ENCODE peak calls at places on chromosomes 1 and 21, in six cellular contexts. Y, U, T, Z, Q and P are unnamed samples. For H3K4me1, the result is how much of the 10 kb centered on the place peaks cover.

GRCh38 chr21:39313042-39313456 is 383 bp downstream of the BRWD1 start:
- DNase-seq in U (peak), Z (no peak), T (peak), Q (no peak), Y (no peak), P (peak)

GRCh38 chr1:77948841-77949424 is 29.9 kb downstream of the FUBP1 start:
- DNase-seq in Y (no peak), Z (peak), U (peak), Q (no peak), T (no peak), P (no peak)

GRCh38 chr1:178189814-178190213 is 95.9 kb downstream of the RASAL2 start:
- DNase-seq in Z (peak), Y (peak), Q (peak), T (peak), U (peak), P (no peak)

GRCh38 chr1:174028495-174028894 is 6.3 kb upstream of the RC3H1 start:
- DNase-seq in T (no peak), Z (no peak), Q (no peak), Y (no peak), U (no peak), P (no peak)

GRCh38 chr1:61337981-61338848 is 255.9 kb downstream of the NFIA start:
- DNase-seq in T (peak), U (peak), Y (no peak), Q (no peak), Z (peak), P (peak)

GRCh38 chr1:35326228-35326627 is 57.7 kb downstream of the ZMYM4 start:
- DNase-seq in Z (no peak), U (no peak), T (no peak), Q (no peak), Y (no peak), P (no peak)

GRCh38 chr1:22111115-22111514 is 31.8 kb downstream of the WNT4 start:
- DNase-seq in U (no peak), Y (no peak), Z (no peak), Q (no peak), T (no peak), P (no peak)

GRCh38 chr1:201876148-201876547 is 12.6 kb upstream of the SHISA4 start:
- DNase-seq in T (no peak), U (no peak), Q (no peak), Z (peak), Y (no peak), P (no peak)

GRCh38 chr21:30444204-30444603 is 4.1 kb downstream of the KRTAP15-1 start:
- DNase-seq in Z (no peak), U (peak), Q (no peak), Y (no peak), T (peak), P (no peak)

GRCh38 chr1:191582169-191582568 is 576.1 kb upstream of the RGS18 start:
- DNase-seq in Y (no peak), T (no peak), Q (peak), U (no peak), Z (no peak), P (no peak)

GRCh38 chr1:39646232-39647081 is 7.0 kb upstream of the HEYL start:
- DNase-seq in T (peak), Y (no peak), U (peak), Z (peak), Q (no peak), P (peak)

GRCh38 chr1:3483801-3484444 is 29.5 kb downstream of the ARHGEF16 start:
- DNase-seq in Q (peak), Z (peak), Y (no peak), T (peak), U (peak), P (no peak)

GRCh38 chr1:101288491-101288944 is 51.7 kb downstream of the S1PR1 start:
- DNase-seq in Z (peak), Y (peak), U (peak), Q (peak), T (peak), P (no peak)

GRCh38 chr1:53068314-53069084 is 6.5 kb downstream of the PODN start:
- DNase-seq in T (no peak), U (no peak), Q (no peak), Z (no peak), Y (no peak), P (peak)

GRCh38 chr1:208189183-208189582 is 55.0 kb downstream of the PLXNA2 start:
- DNase-seq in U (no peak), Y (peak), Z (peak), T (no peak), Q (peak), P (no peak)

GRCh38 chr1:33494929-33495328 is 22.5 kb downstream of the ZSCAN20 start:
- DNase-seq in U (no peak), Z (peak), Y (no peak), T (no peak), Q (no peak), P (no peak)

GRCh38 chr1:108141604-108142003 is 58.5 kb downstream of the SLC25A24 start:
- DNase-seq in T (no peak), Q (no peak), Z (peak), Y (no peak), U (no peak), P (no peak)

GRCh38 chr1:54410359-54410758 is 4.2 kb upstream of the SSBP3 start:
- DNase-seq in Z (no peak), Q (no peak), U (no peak), Y (no peak), T (no peak), P (no peak)

GRCh38 chr1:228064296-228064695 is 18.2 kb upstream of the ARF1 start:
- DNase-seq in Q (no peak), U (no peak), Z (no peak), Y (no peak), T (peak), P (peak)

GRCh38 chr1:205948886-205949285 is 5.6 kb upstream of the SLC26A9 start:
- DNase-seq in Y (no peak), Z (no peak), Q (no peak), T (no peak), U (no peak), P (no peak)

GRCh38 chr1:44848456-44849181 is 5.6 kb upstream of the PTCH2 start:
- DNase-seq in Z (no peak), T (no peak), Y (no peak), U (no peak), Q (no peak), P (no peak)

GRCh38 chr1:230643887-230644286 is 1.6 kb downstream of the COG2 start:
- DNase-seq in Q (peak), T (no peak), U (no peak), Y (no peak), Z (peak), P (no peak)

GRCh38 chr1:44811234-44811633 is 2.9 kb downstream of the BTBD19 start:
- DNase-seq in T (no peak), U (peak), Q (no peak), Y (no peak), Z (no peak), P (peak)

GRCh38 chr1:61334718-61335589 is 252.6 kb downstream of the NFIA start:
- DNase-seq in Q (no peak), Z (no peak), T (no peak), Y (no peak), U (no peak), P (no peak)

GRCh38 chr1:10679521-10680220 is 116.8 kb downstream of the CASZ1 start:
- DNase-seq in Y (no peak), Z (peak), U (peak), Q (no peak), T (peak), P (peak)

GRCh38 chr1:29789221-29789909 is 553.0 kb downstream of the PTPRU start:
- DNase-seq in Z (no peak), Y (no peak), T (no peak), U (no peak), Q (no peak), P (no peak)

GRCh38 chr21:38598413-38598812 is 100.1 kb upstream of the ERG start:
- DNase-seq in Q (no peak), T (no peak), Y (no peak), U (no peak), Z (no peak), P (no peak)

GRCh38 chr21:39843916-39844315 is 23.3 kb upstream of the PCP4 start:
- DNase-seq in Y (no peak), T (no peak), U (no peak), Z (no peak), Q (no peak), P (no peak)

GRCh38 chr1:203669739-203670138 is 43.1 kb downstream of the ATP2B4 start:
- DNase-seq in Y (no peak), U (no peak), Z (peak), T (no peak), Q (no peak), P (no peak)

GRCh38 chr21:37060296-37060695 is 12.6 kb downstream of the PIGP start:
- DNase-seq in Y (no peak), U (peak), Z (peak), T (peak), Q (no peak), P (no peak)

GRCh38 chr1:72023063-72023647 is 259.2 kb downstream of the NEGR1 start:
- DNase-seq in Z (no peak), Q (no peak), T (no peak), Y (no peak), U (no peak), P (no peak)

GRCh38 chr1:18385239-18385790 is 95.4 kb upstream of the KLHDC7A start:
- DNase-seq in Y (no peak), T (peak), Q (no peak), U (peak), Z (peak), P (peak)

GRCh38 chr1:238537641-238538040 is 646.9 kb upstream of the ZP4 start:
- DNase-seq in U (no peak), T (no peak), Y (no peak), Q (no peak), Z (no peak), P (no peak)

GRCh38 chr1:94832446-94832845 is 12.3 kb downstream of the SLC44A3 start:
- DNase-seq in Y (no peak), Z (peak), Q (no peak), U (no peak), T (no peak), P (no peak)

GRCh38 chr1:162878000-162878596 is 17.1 kb upstream of the CCDC190 start:
- DNase-seq in Q (peak), Y (no peak), T (peak), U (peak), Z (peak), P (no peak)

GRCh38 chr1:200029035-200029623 is 1.6 kb downstream of the NR5A2 start:
- DNase-seq in Q (peak), T (peak), Z (peak), U (peak), Y (no peak), P (no peak)

GRCh38 chr21:42959754-42960153 is 14.6 kb upstream of the PKNOX1 start:
- DNase-seq in U (no peak), Q (no peak), Y (no peak), T (peak), Z (no peak), P (no peak)

GRCh38 chr1:150826299-150826698 is 18.2 kb upstream of the CTSK start:
- DNase-seq in Z (no peak), T (no peak), Q (no peak), Y (no peak), U (no peak), P (no peak)

GRCh38 chr1:150832597-150832996 is 24.5 kb upstream of the CTSK start:
- DNase-seq in T (no peak), U (no peak), Z (no peak), Q (no peak), Y (no peak), P (no peak)

DNA sequence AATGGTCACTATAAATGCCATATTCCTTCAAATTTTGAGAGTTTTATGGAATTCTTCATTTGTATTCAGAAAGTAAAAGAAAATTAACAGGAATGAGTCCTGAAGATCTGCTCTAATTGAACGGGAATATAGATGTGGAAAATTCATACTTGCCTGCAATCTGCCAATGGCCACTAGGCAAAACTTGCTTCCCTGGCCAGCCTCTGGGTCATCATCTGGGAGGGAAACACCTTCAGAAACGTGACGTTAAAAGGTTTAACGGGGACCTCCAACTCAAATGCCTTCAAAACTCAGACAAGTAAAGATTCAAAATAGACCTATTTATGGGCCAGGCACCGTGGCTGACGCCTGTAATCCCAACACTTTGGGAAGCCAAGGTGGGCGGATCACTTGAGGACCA is 21.7 kb upstream of the CTSK start:
- DNase-seq in Y (no peak), T (no peak), Z (peak), Q (no peak), U (peak), P (no peak)
- H3K4me1 ChIP-seq in Y (under half), T (under half), Z (under half), Q (under half), U (under half), P (under half)

DNA sequence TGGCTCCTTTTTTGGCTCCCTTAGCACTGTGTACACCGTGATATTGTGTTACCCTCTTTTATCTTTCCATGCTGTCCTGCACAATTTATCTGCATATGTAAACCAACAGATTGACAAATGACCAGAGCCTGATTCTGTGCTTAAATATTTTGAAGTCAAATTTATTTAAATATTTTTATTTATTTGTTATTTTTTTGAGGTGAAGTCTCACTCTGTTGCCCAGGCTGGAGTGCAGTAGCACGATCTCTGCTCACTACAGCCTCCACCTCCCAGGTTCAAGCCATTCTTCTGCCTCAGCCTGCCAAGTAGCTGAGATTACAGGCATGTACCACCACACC is 12.8 kb downstream of the PMF1 start:
- DNase-seq in U (no peak), Z (no peak), Y (no peak), Q (no peak), T (no peak), P (no peak)
- H3K9ac ChIP-seq in U (no peak), Z (no peak), Y (no peak), Q (peak), T (no peak), P (no peak)

DNA sequence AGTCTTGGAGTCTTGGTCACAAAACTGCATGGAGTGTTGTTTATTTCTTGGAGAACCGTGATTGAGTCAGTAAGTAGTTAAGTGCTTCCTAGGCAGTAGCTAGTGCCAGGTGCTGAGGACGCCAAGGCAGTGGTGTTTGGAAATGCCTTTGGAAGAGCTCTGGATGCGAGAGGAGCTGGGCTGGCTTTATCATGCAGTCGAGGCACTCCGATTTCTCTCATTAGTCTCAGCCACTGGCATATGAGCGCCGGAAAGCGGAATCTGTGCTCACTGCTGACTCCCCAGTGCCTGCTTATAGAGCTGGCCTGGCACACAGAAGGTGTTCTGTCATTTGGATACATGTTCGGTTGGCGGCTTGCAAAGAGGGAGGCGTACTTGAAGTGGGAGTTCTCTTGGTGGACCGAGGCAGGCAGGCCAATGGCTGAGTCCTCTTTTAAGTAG is 3.6 kb downstream of the TENT5C start:
- DNase-seq in U (no peak), Z (no peak), Y (no peak), Q (peak), T (no peak), P (no peak)
- H3K4me1 ChIP-seq in U (under half), Z (under half), Y (under half), Q (under half), T (under half), P (under half)

GRCh38 chr1:119323216-119323982 is 45.2 kb upstream of the HAO2 start:
- DNase-seq in U (no peak), Q (no peak), Y (peak), Z (no peak), T (no peak), P (no peak)
- H3K9ac ChIP-seq in U (no peak), Q (no peak), Y (peak), Z (no peak), T (no peak), P (no peak)

GRCh38 chr1:40842691-40843090 is 19.5 kb downstream of the CITED4 start:
- DNase-seq in T (no peak), Q (no peak), Y (no peak), U (no peak), Z (no peak), P (no peak)

GRCh38 chr1:40844079-40844478 is 18.1 kb downstream of the CITED4 start:
- DNase-seq in U (no peak), Z (no peak), Y (no peak), Q (peak), T (no peak), P (no peak)

GRCh38 chr1:40840526-40841323 is 21.4 kb downstream of the CITED4 start:
- DNase-seq in Y (no peak), U (no peak), Q (no peak), Z (no peak), T (no peak), P (no peak)

GRCh38 chr1:40841602-40842001 is 20.6 kb downstream of the CITED4 start:
- DNase-seq in Q (no peak), Y (no peak), T (no peak), U (no peak), Z (no peak), P (no peak)

GRCh38 chr1:40842201-40842600 is 20.0 kb downstream of the CITED4 start:
- DNase-seq in Q (no peak), T (no peak), U (no peak), Z (no peak), Y (no peak), P (no peak)
- H3K4me1 ChIP-seq in Q (under half), T (under half), U (under half), Z (under half), Y (under half), P (under half)

GRCh38 chr21:34874689-34875513 is 174.2 kb downstream of the RUNX1 start:
- DNase-seq in Y (no peak), T (no peak), Q (peak), U (no peak), Z (peak), P (no peak)
- H3K9ac ChIP-seq in Y (peak), T (no peak), Q (peak), U (no peak), Z (peak), P (no peak)

GRCh38 chr1:8139941-8140340 is 113.8 kb upstream of the ERRFI1 start:
- DNase-seq in T (no peak), Y (no peak), Q (no peak), U (no peak), Z (no peak), P (no peak)
- H3K4me1 ChIP-seq in T (under half), Y (under half), Q (under half), U (under half), Z (under half), P (under half)